ENCODE peak calls at places on chromosome 22, in seven cellular contexts. One of them, this sample, is unnamed.

GRCh38 chr22:20520093-20520511 is 12.7 kb downstream of the MED15 start:
- DNase-seq in OCI-LY7: no peak
- DNase-seq in endothelial cell of umbilical vein: peak; percentile 64
- DNase-seq in foreskin fibroblast: no peak
- DNase-seq in neural progenitor cell: no peak
- DNase-seq in small intestine: no peak
- DNase-seq in colonic mucosa: no peak
- DNase-seq in this sample: no peak

GRCh38 chr22:48629631-48630443 is 1197.8 kb downstream of the BRD1 start:
- DNase-seq in OCI-LY7: no peak
- DNase-seq in endothelial cell of umbilical vein: no peak
- DNase-seq in foreskin fibroblast: no peak
- DNase-seq in neural progenitor cell: no peak
- DNase-seq in small intestine: no peak
- DNase-seq in colonic mucosa: no peak
- DNase-seq in this sample: no peak

GRCh38 chr22:35604671-35605457 is 12.3 kb downstream of the MB start:
- DNase-seq in OCI-LY7: no peak
- DNase-seq in endothelial cell of umbilical vein: no peak
- DNase-seq in foreskin fibroblast: no peak
- DNase-seq in neural progenitor cell: no peak
- DNase-seq in small intestine: peak; percentile 40
- DNase-seq in colonic mucosa: no peak
- DNase-seq in this sample: peak; percentile 58

GRCh38 chr22:36258750-36259619 is 6.1 kb downstream of the APOL1 start:
- DNase-seq in OCI-LY7: peak; percentile 73
- DNase-seq in endothelial cell of umbilical vein: peak; percentile 68
- DNase-seq in foreskin fibroblast: no peak
- DNase-seq in neural progenitor cell: peak; percentile 85
- DNase-seq in small intestine: no peak
- DNase-seq in colonic mucosa: no peak
- DNase-seq in this sample: peak; percentile 16

GRCh38 chr22:43820671-43821305 is 8.7 kb upstream of the EFCAB6 start:
- DNase-seq in OCI-LY7: no peak
- DNase-seq in endothelial cell of umbilical vein: no peak
- DNase-seq in foreskin fibroblast: no peak
- DNase-seq in neural progenitor cell: no peak
- DNase-seq in small intestine: peak; percentile 33
- DNase-seq in colonic mucosa: no peak
- DNase-seq in this sample: no peak

GRCh38 chr22:21921184-21921721 is 31.4 kb downstream of the PPM1F start:
- DNase-seq in OCI-LY7: no peak
- DNase-seq in endothelial cell of umbilical vein: no peak
- DNase-seq in foreskin fibroblast: no peak
- DNase-seq in neural progenitor cell: no peak
- DNase-seq in small intestine: no peak
- DNase-seq in colonic mucosa: no peak
- DNase-seq in this sample: no peak

GRCh38 chr22:48288541-48288940 is 1526.1 kb downstream of the TBC1D22A start:
- DNase-seq in OCI-LY7: no peak
- DNase-seq in endothelial cell of umbilical vein: no peak
- DNase-seq in foreskin fibroblast: no peak
- DNase-seq in neural progenitor cell: no peak
- DNase-seq in small intestine: no peak
- DNase-seq in colonic mucosa: no peak
- DNase-seq in this sample: no peak

GRCh38 chr22:40414838-40415505 is 44.6 kb downstream of the SGSM3 start:
- DNase-seq in OCI-LY7: peak; percentile 74
- DNase-seq in endothelial cell of umbilical vein: no peak
- DNase-seq in foreskin fibroblast: no peak
- DNase-seq in neural progenitor cell: no peak
- DNase-seq in small intestine: no peak
- DNase-seq in colonic mucosa: no peak
- DNase-seq in this sample: no peak

GRCh38 chr22:19509923-19510322 is 14.3 kb downstream of the CLDN5 start:
- DNase-seq in OCI-LY7: no peak
- DNase-seq in endothelial cell of umbilical vein: no peak
- DNase-seq in foreskin fibroblast: no peak
- DNase-seq in neural progenitor cell: no peak
- DNase-seq in small intestine: no peak
- DNase-seq in colonic mucosa: no peak
- DNase-seq in this sample: no peak

GRCh38 chr22:25122136-25122764 is 77.4 kb upstream of the CRYBB3 start:
- DNase-seq in OCI-LY7: no peak
- DNase-seq in endothelial cell of umbilical vein: no peak
- DNase-seq in foreskin fibroblast: no peak
- DNase-seq in neural progenitor cell: no peak
- DNase-seq in small intestine: no peak
- DNase-seq in colonic mucosa: no peak
- DNase-seq in this sample: no peak

GRCh38 chr22:43109511-43109910 is 1.0 kb upstream of the BIK start:
- DNase-seq in OCI-LY7: no peak
- DNase-seq in endothelial cell of umbilical vein: no peak
- DNase-seq in foreskin fibroblast: no peak
- DNase-seq in neural progenitor cell: no peak
- DNase-seq in small intestine: no peak
- DNase-seq in colonic mucosa: no peak
- DNase-seq in this sample: no peak

GRCh38 chr22:48943567-48944432 is 883.9 kb downstream of the BRD1 start:
- DNase-seq in OCI-LY7: peak; percentile 36
- DNase-seq in endothelial cell of umbilical vein: no peak
- DNase-seq in foreskin fibroblast: no peak
- DNase-seq in neural progenitor cell: peak; percentile 68
- DNase-seq in small intestine: peak; percentile 14
- DNase-seq in colonic mucosa: peak; percentile 20
- DNase-seq in this sample: peak; percentile 49

GRCh38 chr22:41596776-41597634 is 7.4 kb upstream of the PMM1 start:
- DNase-seq in OCI-LY7: peak; percentile 45
- DNase-seq in endothelial cell of umbilical vein: peak; percentile 48
- DNase-seq in foreskin fibroblast: no peak
- DNase-seq in neural progenitor cell: peak; percentile 69
- DNase-seq in small intestine: peak; percentile 62
- DNase-seq in colonic mucosa: peak; percentile 57
- DNase-seq in this sample: peak; percentile 66

GRCh38 chr22:20957118-20957690 is 9.9 kb upstream of the AIFM3 start:
- DNase-seq in OCI-LY7: no peak
- DNase-seq in endothelial cell of umbilical vein: no peak
- DNase-seq in foreskin fibroblast: no peak
- DNase-seq in neural progenitor cell: peak; percentile 42
- DNase-seq in small intestine: peak; percentile 67
- DNase-seq in colonic mucosa: no peak
- DNase-seq in this sample: no peak

GRCh38 chr22:19806213-19807160 is 45.9 kb downstream of the TBX1 start:
- DNase-seq in OCI-LY7: no peak
- DNase-seq in endothelial cell of umbilical vein: peak; percentile 63
- DNase-seq in foreskin fibroblast: no peak
- DNase-seq in neural progenitor cell: no peak
- DNase-seq in small intestine: peak; percentile 91
- DNase-seq in colonic mucosa: peak; percentile 92
- DNase-seq in this sample: no peak

GRCh38 chr22:33756508-33756949 is 163.7 kb downstream of the LARGE1 start:
- DNase-seq in OCI-LY7: peak; percentile 47
- DNase-seq in endothelial cell of umbilical vein: no peak
- DNase-seq in foreskin fibroblast: no peak
- DNase-seq in neural progenitor cell: peak; percentile 77
- DNase-seq in small intestine: no peak
- DNase-seq in colonic mucosa: no peak
- DNase-seq in this sample: peak; percentile 54

GRCh38 chr22:33806191-33806590 is 114.1 kb downstream of the LARGE1 start:
- DNase-seq in OCI-LY7: peak; percentile 53
- DNase-seq in endothelial cell of umbilical vein: no peak
- DNase-seq in foreskin fibroblast: no peak
- DNase-seq in neural progenitor cell: no peak
- DNase-seq in small intestine: peak; percentile 61
- DNase-seq in colonic mucosa: no peak
- DNase-seq in this sample: no peak

GRCh38 chr22:36411589-36412258 is 24.0 kb upstream of the MYH9 start:
- DNase-seq in OCI-LY7: no peak
- DNase-seq in endothelial cell of umbilical vein: no peak
- DNase-seq in foreskin fibroblast: no peak
- DNase-seq in neural progenitor cell: no peak
- DNase-seq in small intestine: peak; percentile 70
- DNase-seq in colonic mucosa: peak; percentile 70
- DNase-seq in this sample: no peak

GRCh38 chr22:20569059-20570058 is 61.9 kb downstream of the MED15 start:
- DNase-seq in OCI-LY7: no peak
- DNase-seq in endothelial cell of umbilical vein: no peak
- DNase-seq in foreskin fibroblast: peak; percentile 99
- DNase-seq in neural progenitor cell: no peak
- DNase-seq in small intestine: peak; percentile 58
- DNase-seq in colonic mucosa: no peak
- DNase-seq in this sample: no peak

GRCh38 chr22:40653361-40653760 is 16.8 kb upstream of the MRTFA start:
- DNase-seq in OCI-LY7: no peak
- DNase-seq in endothelial cell of umbilical vein: no peak
- DNase-seq in foreskin fibroblast: no peak
- DNase-seq in neural progenitor cell: no peak
- DNase-seq in small intestine: no peak
- DNase-seq in colonic mucosa: no peak
- DNase-seq in this sample: no peak

GRCh38 chr22:44659140-44659539 is 42.9 kb upstream of the PRR5 start:
- DNase-seq in OCI-LY7: no peak
- DNase-seq in endothelial cell of umbilical vein: no peak
- DNase-seq in foreskin fibroblast: peak; percentile 12
- DNase-seq in neural progenitor cell: no peak
- DNase-seq in small intestine: no peak
- DNase-seq in colonic mucosa: no peak
- DNase-seq in this sample: no peak

GRCh38 chr22:18120941-18121340 is 10.3 kb downstream of the TUBA8 start:
- DNase-seq in OCI-LY7: no peak
- DNase-seq in endothelial cell of umbilical vein: no peak
- DNase-seq in foreskin fibroblast: no peak
- DNase-seq in neural progenitor cell: no peak
- DNase-seq in small intestine: no peak
- DNase-seq in colonic mucosa: no peak
- DNase-seq in this sample: no peak

GRCh38 chr22:18118345-18118915 is 7.8 kb downstream of the TUBA8 start:
- DNase-seq in OCI-LY7: no peak
- DNase-seq in endothelial cell of umbilical vein: no peak
- DNase-seq in foreskin fibroblast: no peak
- DNase-seq in neural progenitor cell: no peak
- DNase-seq in small intestine: no peak
- DNase-seq in colonic mucosa: no peak
- DNase-seq in this sample: no peak

GRCh38 chr22:18122254-18122554 is 11.6 kb downstream of the TUBA8 start:
- DNase-seq in OCI-LY7: no peak
- DNase-seq in endothelial cell of umbilical vein: no peak
- DNase-seq in foreskin fibroblast: no peak
- DNase-seq in neural progenitor cell: no peak
- DNase-seq in small intestine: no peak
- DNase-seq in colonic mucosa: no peak
- DNase-seq in this sample: no peak

GRCh38 chr22:18121436-18122253 is 11.0 kb downstream of the TUBA8 start:
- DNase-seq in OCI-LY7: no peak
- DNase-seq in endothelial cell of umbilical vein: peak; percentile 7
- DNase-seq in foreskin fibroblast: no peak
- DNase-seq in neural progenitor cell: peak; percentile 71
- DNase-seq in small intestine: no peak
- DNase-seq in colonic mucosa: no peak
- DNase-seq in this sample: no peak

DNA sequence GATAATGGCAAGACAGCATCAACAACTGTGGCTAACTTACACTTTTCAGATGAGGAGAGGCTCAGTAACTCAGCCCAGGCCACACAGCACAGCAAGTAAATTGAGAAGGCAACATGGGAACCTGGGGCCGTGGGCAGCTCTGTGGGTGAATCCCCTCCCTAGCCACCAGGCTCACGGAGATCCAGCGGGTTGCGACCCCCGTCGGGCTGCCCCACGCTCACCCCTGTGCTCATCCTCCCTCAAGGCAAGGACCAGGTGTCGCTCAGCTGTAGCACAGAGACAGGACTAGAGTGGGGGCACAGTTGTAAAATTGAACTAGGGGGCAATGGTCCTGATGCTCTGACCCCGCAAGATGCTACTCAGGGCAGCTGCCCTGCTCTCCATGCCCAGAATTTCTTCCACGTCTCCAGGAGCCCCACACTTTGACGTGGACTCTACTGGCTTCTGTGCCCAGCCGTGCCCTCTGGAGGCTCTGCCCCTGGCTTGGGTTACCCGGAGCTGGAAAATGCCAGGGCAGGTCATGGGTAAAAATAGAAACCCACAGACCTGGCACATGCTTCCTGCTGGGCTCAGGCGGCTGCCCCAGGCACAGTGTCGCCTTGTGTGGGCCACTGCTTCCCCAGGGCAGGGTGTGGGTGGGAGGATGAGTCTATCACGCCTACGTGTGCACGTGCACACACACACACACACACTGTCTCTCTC is 9.0 kb downstream of the TUBA8 start:
- DNase-seq in OCI-LY7: no peak
- DNase-seq in endothelial cell of umbilical vein: no peak
- DNase-seq in foreskin fibroblast: no peak
- DNase-seq in neural progenitor cell: no peak
- DNase-seq in small intestine: no peak
- DNase-seq in colonic mucosa: peak; percentile 8
- DNase-seq in this sample: no peak
- H3K4me3 ChIP-seq in OCI-LY7: no peak overlapping the region
- H3K4me3 ChIP-seq in endothelial cell of umbilical vein: no peak overlapping the region
- H3K4me3 ChIP-seq in foreskin fibroblast: no peak overlapping the region
- H3K4me3 ChIP-seq in neural progenitor cell: no peak overlapping the region
- H3K4me3 ChIP-seq in small intestine: no peak overlapping the region
- H3K4me3 ChIP-seq in colonic mucosa: no peak overlapping the region
- H3K4me3 ChIP-seq in this sample: no peak overlapping the region

GRCh38 chr22:50169774-50170341 is 673 bp upstream of the PANX2 start:
- DNase-seq in OCI-LY7: no peak
- DNase-seq in endothelial cell of umbilical vein: no peak
- DNase-seq in foreskin fibroblast: no peak
- DNase-seq in neural progenitor cell: peak; percentile 58
- DNase-seq in small intestine: no peak
- DNase-seq in colonic mucosa: no peak
- DNase-seq in this sample: peak; percentile 62
- H3K4me3 ChIP-seq in OCI-LY7: peak overlapping the region; percentile 47
- H3K4me3 ChIP-seq in endothelial cell of umbilical vein: no peak overlapping the region
- H3K4me3 ChIP-seq in foreskin fibroblast: peak overlapping the region; percentile 34
- H3K4me3 ChIP-seq in neural progenitor cell: peak overlapping the region; percentile 63
- H3K4me3 ChIP-seq in small intestine: peak overlapping the region; percentile 8
- H3K4me3 ChIP-seq in colonic mucosa: peak overlapping the region; percentile 20
- H3K4me3 ChIP-seq in this sample: no peak overlapping the region

GRCh38 chr22:50705219-50705691 is 32.6 kb downstream of the SHANK3 start:
- DNase-seq in OCI-LY7: no peak
- DNase-seq in endothelial cell of umbilical vein: peak; percentile 52
- DNase-seq in foreskin fibroblast: no peak
- DNase-seq in neural progenitor cell: peak; percentile 98
- DNase-seq in small intestine: no peak
- DNase-seq in colonic mucosa: no peak
- DNase-seq in this sample: peak; percentile 79
- H3K4me3 ChIP-seq in OCI-LY7: no peak overlapping the region
- H3K4me3 ChIP-seq in endothelial cell of umbilical vein: no peak overlapping the region
- H3K4me3 ChIP-seq in foreskin fibroblast: no peak overlapping the region
- H3K4me3 ChIP-seq in neural progenitor cell: peak overlapping the region; percentile 41
- H3K4me3 ChIP-seq in small intestine: no peak overlapping the region
- H3K4me3 ChIP-seq in colonic mucosa: no peak overlapping the region
- H3K4me3 ChIP-seq in this sample: no peak overlapping the region

DNA sequence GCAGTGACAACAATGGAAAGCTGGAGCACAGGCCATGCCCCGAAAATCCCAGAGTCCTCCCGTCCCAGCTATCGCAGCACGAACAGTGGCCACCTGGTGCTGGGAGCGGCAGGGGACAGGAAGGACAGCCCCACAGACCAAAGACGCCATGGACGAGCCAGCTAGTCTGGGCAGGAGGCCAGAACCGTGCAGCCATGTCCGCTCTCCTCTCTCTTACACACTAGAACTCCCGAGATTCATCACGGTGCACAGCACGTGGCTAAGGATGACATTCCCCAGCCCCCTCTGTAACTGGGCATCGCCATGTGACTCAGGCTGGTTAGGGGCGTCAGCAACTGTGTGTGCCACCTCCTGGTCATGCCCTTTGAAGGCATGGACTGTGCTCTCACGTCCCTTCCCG is 4.6 kb downstream of the CDPF1 start:
- DNase-seq in OCI-LY7: no peak
- DNase-seq in endothelial cell of umbilical vein: no peak
- DNase-seq in foreskin fibroblast: no peak
- DNase-seq in neural progenitor cell: no peak
- DNase-seq in small intestine: peak; percentile 65
- DNase-seq in colonic mucosa: no peak
- DNase-seq in this sample: no peak
- H3K4me3 ChIP-seq in OCI-LY7: no peak overlapping the region
- H3K4me3 ChIP-seq in endothelial cell of umbilical vein: no peak overlapping the region
- H3K4me3 ChIP-seq in foreskin fibroblast: no peak overlapping the region
- H3K4me3 ChIP-seq in neural progenitor cell: no peak overlapping the region
- H3K4me3 ChIP-seq in small intestine: no peak overlapping the region
- H3K4me3 ChIP-seq in colonic mucosa: no peak overlapping the region
- H3K4me3 ChIP-seq in this sample: no peak overlapping the region